ENCODE peak calls at places on chromosomes 12 and 14, in seven cellular contexts. H is CD4-positive, alpha-beta memory T cell; F is fibroblast of lung; N is A673; L is GM12878; T is astrocyte; X is neuronal stem cell. K is an unnamed sample. For H3K4me1, the result is how much of the 10 kb centered on the place peaks cover.

GRCh38 chr14:54132485-54132884 is 175.9 kb upstream of the BMP4 start:
- DNase-seq in X (no peak), N (no peak), H (no peak), L (no peak), T (no peak), F (no peak), K (no peak)

GRCh38 chr12:56221233-56221756 is 427 bp downstream of the RNF41 start:
- DNase-seq in F (peak), T (peak), N (peak), H (no peak), X (peak), L (no peak), K (peak)

GRCh38 chr14:67537736-67538135 is 4.6 kb downstream of the PLEKHH1 start:
- DNase-seq in N (no peak), F (no peak), L (no peak), H (no peak), T (no peak), X (no peak), K (no peak)

GRCh38 chr12:25023808-25024207 is 74.9 kb upstream of the BCAT1 start:
- DNase-seq in N (no peak), L (no peak), T (no peak), F (no peak), H (no peak), X (no peak), K (no peak)

GRCh38 chr14:68501621-68502052 is 291.2 kb downstream of the ZFP36L1 start:
- DNase-seq in F (no peak), T (no peak), H (no peak), L (no peak), N (no peak), X (no peak), K (no peak)

GRCh38 chr14:51630987-51631386 is 20.7 kb upstream of the FRMD6 start:
- DNase-seq in L (no peak), X (no peak), T (no peak), N (no peak), H (no peak), F (no peak), K (no peak)

GRCh38 chr12:26868505-26869494 is 35.8 kb upstream of the ITPR2 start:
- DNase-seq in L (no peak), F (no peak), X (no peak), N (no peak), H (no peak), T (no peak), K (no peak)

GRCh38 chr14:72618424-72618823 is 275.5 kb downstream of the DPF3 start:
- DNase-seq in X (no peak), N (no peak), H (no peak), T (no peak), L (no peak), F (no peak), K (no peak)

GRCh38 chr14:68145036-68145435 is 325.5 kb downstream of the RAD51B start:
- DNase-seq in H (no peak), T (no peak), X (no peak), N (no peak), L (no peak), F (no peak), K (peak)

GRCh38 chr14:72236629-72237028 is 304.4 kb downstream of the RGS6 start:
- DNase-seq in N (no peak), H (no peak), L (no peak), T (no peak), X (no peak), F (no peak), K (no peak)

GRCh38 chr12:85280984-85281946 is 1.2 kb downstream of the ALX1 start:
- DNase-seq in T (no peak), F (peak), N (no peak), L (no peak), H (no peak), X (peak), K (peak)

GRCh38 chr12:11856971-11857370 is 207.5 kb downstream of the ETV6 start:
- DNase-seq in L (no peak), X (no peak), F (no peak), T (no peak), N (no peak), H (no peak), K (no peak)

GRCh38 chr12:30701056-30701455 is 5.4 kb upstream of the IPO8 start:
- DNase-seq in L (no peak), T (no peak), X (no peak), F (no peak), N (no peak), H (no peak), K (peak)

GRCh38 chr12:4269279-4269991 is 4.1 kb upstream of the CCND2 start:
- DNase-seq in H (peak), F (peak), T (peak), L (no peak), X (peak), N (peak), K (peak)

GRCh38 chr14:71354801-71355200 is 447.5 kb downstream of the PCNX1 start:
- DNase-seq in X (peak), T (peak), L (no peak), N (peak), F (peak), H (no peak), K (no peak)

GRCh38 chr14:32510815-32511214 is 181.7 kb downstream of the AKAP6 start:
- DNase-seq in T (no peak), N (no peak), L (no peak), H (no peak), X (no peak), F (no peak), K (no peak)

GRCh38 chr12:76470028-76470939 is 89.3 kb downstream of the OSBPL8 start:
- DNase-seq in T (peak), F (peak), L (peak), X (no peak), H (no peak), N (peak), K (peak)

GRCh38 chr14:97539884-97540283 is 742.7 kb downstream of the VRK1 start:
- DNase-seq in T (no peak), H (no peak), X (no peak), L (no peak), N (no peak), F (no peak), K (no peak)

GRCh38 chr14:103562135-103562384 is 397 bp downstream of the BAG5 start:
- DNase-seq in H (no peak), F (no peak), L (no peak), X (no peak), N (no peak), T (no peak), K (no peak)

GRCh38 chr14:90611936-90612335 is 204.3 kb downstream of the TTC7B start:
- DNase-seq in L (no peak), N (no peak), X (no peak), F (no peak), T (no peak), H (no peak), K (peak)

GRCh38 chr12:45415393-45415817 is 199.5 kb downstream of the ANO6 start:
- DNase-seq in F (peak), X (no peak), T (peak), N (peak), L (peak), H (no peak), K (peak)

GRCh38 chr14:95340201-95340697 is 20.5 kb upstream of the CLMN start:
- DNase-seq in H (no peak), N (peak), T (no peak), F (no peak), L (no peak), X (no peak), K (peak)

GRCh38 chr14:89201645-89202044 is 215.4 kb downstream of the FOXN3 start:
- DNase-seq in F (no peak), T (no peak), X (no peak), H (no peak), L (peak), N (no peak), K (peak)

GRCh38 chr14:50955373-50956043 is 11.2 kb upstream of the PYGL start:
- DNase-seq in X (no peak), T (peak), N (peak), H (no peak), F (peak), L (no peak), K (peak)

GRCh38 chr12:50355365-50355764 is 41.0 kb downstream of the FAM186A start:
- DNase-seq in X (no peak), T (no peak), N (no peak), H (no peak), F (no peak), L (no peak), K (no peak)

GRCh38 chr12:26122681-26123481 is 2.0 kb downstream of the BHLHE41 start:
- DNase-seq in N (peak), T (peak), F (peak), L (no peak), X (peak), H (peak), K (peak)

GRCh38 chr12:21583587-21583986 is 21.1 kb downstream of the GYS2 start:
- DNase-seq in N (no peak), H (no peak), T (no peak), F (no peak), L (no peak), X (no peak), K (no peak)

GRCh38 chr12:75784591-75784990 is 247.0 kb downstream of the PHLDA1 start:
- DNase-seq in N (peak), T (no peak), X (no peak), L (no peak), F (no peak), H (peak), K (peak)

GRCh38 chr12:57835366-57836288 is 10.9 kb downstream of the CTDSP2 start:
- DNase-seq in L (no peak), X (no peak), H (no peak), T (no peak), N (no peak), F (no peak), K (peak)

GRCh38 chr12:57836442-57837375 is 9.8 kb downstream of the CTDSP2 start:
- DNase-seq in F (peak), T (peak), H (peak), N (peak), L (no peak), X (no peak), K (peak)

GRCh38 chr12:57834086-57834876 is 12.2 kb downstream of the CTDSP2 start:
- DNase-seq in T (no peak), X (no peak), F (no peak), H (no peak), L (no peak), N (no peak), K (no peak)

GRCh38 chr12:57832966-57833365 is 13.6 kb downstream of the CTDSP2 start:
- DNase-seq in F (peak), L (no peak), H (no peak), T (no peak), N (no peak), X (no peak), K (no peak)

DNA sequence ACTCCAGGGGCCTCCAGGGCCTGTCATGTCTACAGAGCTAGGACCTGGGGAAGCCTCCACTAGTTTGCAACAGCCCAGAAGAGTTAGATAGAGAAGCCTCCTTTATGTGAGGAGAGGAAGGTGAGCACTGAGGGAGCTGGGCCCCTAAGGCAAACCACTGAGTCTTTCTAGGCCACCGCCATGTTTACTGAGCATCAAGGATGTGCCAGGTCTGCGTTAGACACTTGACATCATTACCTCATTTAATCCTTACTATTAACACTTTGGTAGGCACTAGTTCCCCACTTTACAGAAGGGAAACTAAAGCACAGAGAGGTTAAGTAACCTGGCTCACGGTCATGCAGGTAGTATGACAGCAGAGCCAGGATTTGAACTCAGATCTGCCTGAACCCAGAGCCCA is 12.9 kb downstream of the CTDSP2 start:
- DNase-seq in L (no peak), N (no peak), H (no peak), T (no peak), X (no peak), F (no peak), K (peak)
- H3K4me1 ChIP-seq in L (half or more), N (half or more), H (half or more), T (under half), X (under half), F (half or more), K (under half)

GRCh38 chr14:23167006-23167847 is 16.2 kb downstream of the SLC7A8 start:
- DNase-seq in X (no peak), F (peak), H (no peak), T (peak), L (no peak), N (no peak), K (no peak)

GRCh38 chr14:23169622-23170021 is 13.8 kb downstream of the SLC7A8 start:
- DNase-seq in N (no peak), F (no peak), L (no peak), X (no peak), H (no peak), T (no peak), K (no peak)

GRCh38 chr14:23171251-23171975 is 12.0 kb downstream of the SLC7A8 start:
- DNase-seq in L (no peak), X (no peak), H (no peak), T (peak), F (peak), N (no peak), K (no peak)

GRCh38 chr14:23164949-23165348 is 18.5 kb downstream of the SLC7A8 start:
- DNase-seq in H (no peak), N (no peak), T (no peak), F (no peak), X (no peak), L (no peak), K (no peak)

DNA sequence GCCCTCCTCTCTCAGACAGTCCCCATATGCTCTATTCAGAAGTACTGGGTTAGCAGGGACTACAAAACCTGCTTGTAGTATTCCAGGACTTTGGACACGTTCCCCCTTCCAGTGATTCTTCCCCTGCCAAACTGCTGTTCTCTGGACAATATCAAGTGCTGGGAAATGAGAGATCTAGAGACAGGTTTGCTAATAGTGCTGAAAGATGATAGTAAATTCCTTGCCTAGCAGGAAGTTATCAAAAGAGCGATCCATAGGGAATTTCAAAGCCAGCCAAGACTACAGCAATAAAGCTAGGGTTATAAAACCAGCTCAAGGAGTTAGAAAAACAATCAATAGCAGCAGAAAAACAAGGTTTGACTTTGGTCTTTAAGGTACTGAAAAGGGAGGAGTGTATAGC is 15.2 kb downstream of the SLC7A8 start:
- DNase-seq in H (no peak), T (no peak), X (no peak), F (no peak), L (no peak), N (no peak), K (no peak)
- H3K27ac ChIP-seq in H (no peak), T (no peak), X (no peak), F (no peak), L (no peak), N (no peak), K (no peak)

GRCh38 chr12:101743242-101743641 is 4.0 kb upstream of the SYCP3 start:
- DNase-seq in H (no peak), N (no peak), T (no peak), F (no peak), L (no peak), X (no peak), K (no peak)
- H3K4me3 ChIP-seq in H (no peak), N (no peak), T (no peak), F (no peak), L (no peak), X (no peak), K (no peak)

GRCh38 chr12:7093486-7093885 is 1.2 kb upstream of the C1R start:
- DNase-seq in X (no peak), T (no peak), N (no peak), H (no peak), L (no peak), F (no peak), K (no peak)
- H3K4me1 ChIP-seq in X (under half), T (under half), N (under half), H (under half), L (under half), F (under half), K (under half)

GRCh38 chr14:53035336-53035735 is 84.5 kb upstream of the FERMT2 start:
- DNase-seq in X (no peak), F (peak), L (no peak), N (no peak), T (peak), H (no peak), K (no peak)
- H3K27ac ChIP-seq in X (no peak), F (no peak), L (no peak), N (no peak), T (no peak), H (no peak), K (no peak)

DNA sequence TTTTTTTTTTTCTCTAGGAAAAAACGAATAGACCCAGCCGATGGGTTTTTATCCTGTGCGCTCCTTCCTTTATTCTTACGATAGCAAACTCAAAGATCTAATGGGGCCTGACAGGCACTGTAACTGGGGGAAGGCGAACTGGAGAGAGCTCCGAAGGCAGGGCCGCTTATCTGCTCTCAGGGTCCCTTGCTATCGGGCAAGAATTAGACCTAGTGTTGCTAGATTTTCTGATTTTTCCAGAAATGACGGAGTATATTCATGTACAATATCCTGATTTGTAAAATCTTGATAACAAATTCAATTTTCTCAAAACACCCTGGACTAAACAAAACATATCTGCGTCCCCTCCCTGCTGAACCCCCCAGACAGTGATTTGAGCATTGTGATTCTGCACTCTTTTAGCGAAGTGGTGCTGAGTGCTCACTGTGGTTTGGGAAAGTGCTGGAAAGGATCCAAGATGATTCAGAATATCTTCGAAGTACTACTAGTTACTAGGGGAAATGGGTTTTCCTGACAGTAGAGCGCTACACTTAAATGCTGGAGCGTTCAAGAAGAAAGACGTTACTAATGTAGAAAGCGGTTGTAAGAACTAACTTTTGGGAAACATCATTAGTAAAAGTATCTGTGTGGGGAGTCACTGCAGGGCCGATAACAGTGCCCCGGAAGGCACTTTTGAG is 685 bp upstream of the STXBP6 start:
- DNase-seq in N (peak), L (no peak), H (no peak), T (peak), F (peak), X (peak), K (no peak)
- H3K4me3 ChIP-seq in N (peak), L (peak), H (no peak), T (peak), F (peak), X (peak), K (peak)

DNA sequence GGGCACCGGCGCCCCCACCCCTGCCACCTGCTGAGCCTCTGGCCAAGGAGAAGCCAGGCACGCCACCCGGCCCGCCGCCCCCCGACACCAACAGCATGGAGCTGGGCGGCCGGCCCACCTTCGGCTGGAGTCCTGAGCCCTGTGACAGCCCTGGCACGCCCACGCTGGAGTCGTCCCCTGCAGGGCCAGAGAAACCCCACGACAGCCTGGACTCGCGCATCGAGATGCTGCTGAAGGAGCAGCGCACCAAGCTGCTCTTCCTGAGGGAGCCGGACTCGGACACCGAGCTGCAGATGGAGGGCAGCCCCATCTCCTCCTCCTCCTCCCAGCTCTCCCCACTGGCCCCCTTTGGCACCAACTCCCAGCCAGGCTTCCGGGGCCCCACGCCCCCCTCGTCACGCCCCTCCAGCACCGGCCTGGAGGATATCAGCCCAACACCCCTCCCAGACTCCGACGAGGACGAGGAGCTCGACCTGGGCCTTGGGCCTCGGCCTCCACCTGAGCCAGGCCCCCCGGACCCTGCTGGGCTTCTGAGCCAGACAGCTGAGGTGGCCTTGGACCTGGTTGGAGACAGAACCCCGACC is 6.5 kb downstream of the SETD1B start:
- DNase-seq in T (no peak), F (no peak), L (no peak), X (no peak), N (no peak), H (no peak), K (no peak)
- H3K4me1 ChIP-seq in T (under half), F (under half), L (under half), X (under half), N (under half), H (half or more), K (under half)